ENCODE peak calls at places on chromosomes 12 and 14, in four cellular contexts. One of them, this sample, is unnamed.

GRCh38 chr12:45638386-45638785 is 91.1 kb upstream of the ARID2 start:
- DNase-seq in Peyer's patch: no peak
- DNase-seq in heart right ventricle: no peak
- DNase-seq in fibroblast of mammary gland: no peak
- DNase-seq in this sample: no peak

GRCh38 chr12:96424601-96425000 is 24.4 kb upstream of the CDK17 start:
- DNase-seq in Peyer's patch: no peak
- DNase-seq in fibroblast of mammary gland: no peak
- DNase-seq in heart right ventricle: no peak
- DNase-seq in this sample: no peak

GRCh38 chr14:63273717-63274673 is 44.7 kb downstream of the GPHB5 start:
- DNase-seq in Peyer's patch: no peak
- DNase-seq in fibroblast of mammary gland: peak
- DNase-seq in heart right ventricle: no peak
- DNase-seq in this sample: no peak

GRCh38 chr12:15151141-15152091 is 69.8 kb downstream of the RERG start:
- DNase-seq in Peyer's patch: no peak
- DNase-seq in fibroblast of mammary gland: peak
- DNase-seq in heart right ventricle: no peak
- DNase-seq in this sample: peak

GRCh38 chr12:21941522-21942376 is 523 bp upstream of the ABCC9 start:
- DNase-seq in fibroblast of mammary gland: peak
- DNase-seq in Peyer's patch: no peak
- DNase-seq in heart right ventricle: peak
- DNase-seq in this sample: no peak

GRCh38 chr14:71620401-71620800 is 311.8 kb upstream of the RGS6 start:
- DNase-seq in heart right ventricle: no peak
- DNase-seq in Peyer's patch: no peak
- DNase-seq in fibroblast of mammary gland: peak
- DNase-seq in this sample: no peak

GRCh38 chr12:22121224-22121623 is 75.2 kb downstream of the CMAS start:
- DNase-seq in heart right ventricle: no peak
- DNase-seq in Peyer's patch: no peak
- DNase-seq in fibroblast of mammary gland: no peak
- DNase-seq in this sample: peak

GRCh38 chr14:20719777-20720176 is 25.9 kb upstream of the EDDM3A start:
- DNase-seq in Peyer's patch: no peak
- DNase-seq in fibroblast of mammary gland: no peak
- DNase-seq in heart right ventricle: no peak
- DNase-seq in this sample: peak

GRCh38 chr12:44053550-44054243 is 217.8 kb downstream of the TMEM117 start:
- DNase-seq in Peyer's patch: no peak
- DNase-seq in heart right ventricle: no peak
- DNase-seq in fibroblast of mammary gland: peak
- DNase-seq in this sample: no peak

GRCh38 chr14:31934767-31935266 is 142.3 kb upstream of the ARHGAP5 start:
- DNase-seq in Peyer's patch: no peak
- DNase-seq in fibroblast of mammary gland: peak
- DNase-seq in heart right ventricle: no peak
- DNase-seq in this sample: peak

GRCh38 chr12:2682301-2683282 is 112.2 kb upstream of the FKBP4 start:
- DNase-seq in fibroblast of mammary gland: peak
- DNase-seq in Peyer's patch: no peak
- DNase-seq in heart right ventricle: no peak
- DNase-seq in this sample: peak

GRCh38 chr12:6824962-6825381 is 3.2 kb upstream of the P3H3 start:
- DNase-seq in heart right ventricle: no peak
- DNase-seq in Peyer's patch: no peak
- DNase-seq in fibroblast of mammary gland: peak
- DNase-seq in this sample: no peak

GRCh38 chr14:74593241-74593985 is 18.6 kb downstream of the LTBP2 start:
- DNase-seq in fibroblast of mammary gland: peak
- DNase-seq in Peyer's patch: no peak
- DNase-seq in heart right ventricle: no peak
- DNase-seq in this sample: no peak

GRCh38 chr12:91774471-91774921 is 371.1 kb downstream of the BTG1 start:
- DNase-seq in Peyer's patch: no peak
- DNase-seq in fibroblast of mammary gland: peak
- DNase-seq in heart right ventricle: no peak
- DNase-seq in this sample: no peak

GRCh38 chr14:89911018-89911919 is 43.3 kb downstream of the EFCAB11 start:
- DNase-seq in heart right ventricle: no peak
- DNase-seq in fibroblast of mammary gland: peak
- DNase-seq in Peyer's patch: no peak
- DNase-seq in this sample: peak

GRCh38 chr12:90954921-90955320 is at the start of gene CCER1:
- DNase-seq in fibroblast of mammary gland: no peak
- DNase-seq in Peyer's patch: no peak
- DNase-seq in heart right ventricle: no peak
- DNase-seq in this sample: no peak

GRCh38 chr12:26841085-26841484 is 8.1 kb upstream of the ITPR2 start:
- DNase-seq in Peyer's patch: no peak
- DNase-seq in heart right ventricle: no peak
- DNase-seq in fibroblast of mammary gland: no peak
- DNase-seq in this sample: no peak

GRCh38 chr12:55724226-55724939 is 4.2 kb downstream of the RDH5 start:
- DNase-seq in Peyer's patch: peak
- DNase-seq in heart right ventricle: peak
- DNase-seq in fibroblast of mammary gland: peak
- DNase-seq in this sample: peak

GRCh38 chr14:44963775-44964380 is 1.9 kb downstream of the TOGARAM1 start:
- DNase-seq in Peyer's patch: no peak
- DNase-seq in fibroblast of mammary gland: peak
- DNase-seq in heart right ventricle: no peak
- DNase-seq in this sample: no peak

GRCh38 chr14:96754845-96755184 is 42.4 kb upstream of the VRK1 start:
- DNase-seq in Peyer's patch: no peak
- DNase-seq in heart right ventricle: no peak
- DNase-seq in fibroblast of mammary gland: peak
- DNase-seq in this sample: no peak

GRCh38 chr12:67650127-67650495 is 1.6 kb downstream of the DYRK2 start:
- DNase-seq in heart right ventricle: peak
- DNase-seq in Peyer's patch: no peak
- DNase-seq in fibroblast of mammary gland: peak
- DNase-seq in this sample: peak

GRCh38 chr14:96997996-96998395 is 200.8 kb downstream of the VRK1 start:
- DNase-seq in heart right ventricle: no peak
- DNase-seq in Peyer's patch: no peak
- DNase-seq in fibroblast of mammary gland: no peak
- DNase-seq in this sample: no peak

GRCh38 chr12:97875064-97875463 is 412.5 kb downstream of the RMST start:
- DNase-seq in Peyer's patch: no peak
- DNase-seq in heart right ventricle: no peak
- DNase-seq in fibroblast of mammary gland: no peak
- DNase-seq in this sample: no peak

GRCh38 chr14:20866963-20867362 is 24.2 kb upstream of the RNASE3 start:
- DNase-seq in Peyer's patch: no peak
- DNase-seq in fibroblast of mammary gland: peak
- DNase-seq in heart right ventricle: no peak
- DNase-seq in this sample: peak

GRCh38 chr12:112184056-112184887 is 58.9 kb downstream of the TRAFD1 start:
- DNase-seq in fibroblast of mammary gland: no peak
- DNase-seq in heart right ventricle: no peak
- DNase-seq in Peyer's patch: no peak
- DNase-seq in this sample: no peak

GRCh38 chr14:29993148-29993547 is 65.5 kb upstream of the PRKD1 start:
- DNase-seq in fibroblast of mammary gland: no peak
- DNase-seq in Peyer's patch: no peak
- DNase-seq in heart right ventricle: no peak
- DNase-seq in this sample: peak

GRCh38 chr14:65255583-65256443 is 153.5 kb upstream of the MAX start:
- DNase-seq in heart right ventricle: no peak
- DNase-seq in Peyer's patch: no peak
- DNase-seq in fibroblast of mammary gland: no peak
- DNase-seq in this sample: peak

GRCh38 chr12:94641283-94641682 is 9.1 kb downstream of the TMCC3 start:
- DNase-seq in Peyer's patch: no peak
- DNase-seq in heart right ventricle: no peak
- DNase-seq in fibroblast of mammary gland: no peak
- DNase-seq in this sample: no peak

GRCh38 chr12:49750027-49750977 is 8.9 kb downstream of the TMBIM6 start:
- DNase-seq in heart right ventricle: no peak
- DNase-seq in Peyer's patch: no peak
- DNase-seq in fibroblast of mammary gland: peak
- DNase-seq in this sample: no peak

GRCh38 chr12:6452245-6452731 is 446 bp downstream of the TAPBPL start:
- DNase-seq in heart right ventricle: no peak
- DNase-seq in Peyer's patch: peak
- DNase-seq in fibroblast of mammary gland: no peak
- DNase-seq in this sample: peak

GRCh38 chr12:109716512-109717389 is 3.1 kb downstream of the FAM222A start:
- DNase-seq in heart right ventricle: peak
- DNase-seq in Peyer's patch: no peak
- DNase-seq in fibroblast of mammary gland: no peak
- DNase-seq in this sample: no peak

GRCh38 chr14:89214221-89214965 is 202.6 kb downstream of the FOXN3 start:
- DNase-seq in heart right ventricle: peak
- DNase-seq in fibroblast of mammary gland: no peak
- DNase-seq in Peyer's patch: no peak
- DNase-seq in this sample: peak

GRCh38 chr12:82176016-82176415 is 182.2 kb downstream of the CCDC59 start:
- DNase-seq in fibroblast of mammary gland: no peak
- DNase-seq in heart right ventricle: no peak
- DNase-seq in Peyer's patch: no peak
- DNase-seq in this sample: no peak

GRCh38 chr14:99393059-99393655 is 87.5 kb downstream of the SETD3 start:
- DNase-seq in fibroblast of mammary gland: peak
- DNase-seq in heart right ventricle: peak
- DNase-seq in Peyer's patch: no peak
- DNase-seq in this sample: peak

GRCh38 chr12:71958457-71958856 is 19.8 kb downstream of the TPH2 start:
- DNase-seq in fibroblast of mammary gland: no peak
- DNase-seq in heart right ventricle: no peak
- DNase-seq in Peyer's patch: no peak
- DNase-seq in this sample: no peak

GRCh38 chr14:68191567-68192321 is 372.2 kb downstream of the RAD51B start:
- DNase-seq in Peyer's patch: no peak
- DNase-seq in heart right ventricle: no peak
- DNase-seq in fibroblast of mammary gland: peak
- DNase-seq in this sample: peak

GRCh38 chr12:88298014-88298682 is 156.0 kb downstream of the TMTC3 start:
- DNase-seq in Peyer's patch: no peak
- DNase-seq in heart right ventricle: no peak
- DNase-seq in fibroblast of mammary gland: peak
- DNase-seq in this sample: no peak

GRCh38 chr14:32087173-32087861 is 10.2 kb downstream of the ARHGAP5 start:
- DNase-seq in fibroblast of mammary gland: peak
- DNase-seq in heart right ventricle: no peak
- DNase-seq in Peyer's patch: no peak
- DNase-seq in this sample: no peak

GRCh38 chr12:11657511-11657910 is 8.0 kb downstream of the ETV6 start:
- DNase-seq in Peyer's patch: no peak
- DNase-seq in fibroblast of mammary gland: no peak
- DNase-seq in heart right ventricle: no peak
- DNase-seq in this sample: no peak

GRCh38 chr14:59585891-59586554 is 9.4 kb upstream of the CCDC175 start:
- DNase-seq in Peyer's patch: no peak
- DNase-seq in fibroblast of mammary gland: no peak
- DNase-seq in heart right ventricle: no peak
- DNase-seq in this sample: no peak

GRCh38 chr12:990649-991349 is at the start of gene ERC1:
- DNase-seq in heart right ventricle: peak
- DNase-seq in Peyer's patch: peak
- DNase-seq in fibroblast of mammary gland: peak
- DNase-seq in this sample: peak
- TF ChIP-seq CTCF in heart right ventricle: peak
- TF ChIP-seq CTCF in Peyer's patch: no peak
- TF ChIP-seq CTCF in fibroblast of mammary gland: no peak
- TF ChIP-seq CTCF in this sample: no peak

DNA sequence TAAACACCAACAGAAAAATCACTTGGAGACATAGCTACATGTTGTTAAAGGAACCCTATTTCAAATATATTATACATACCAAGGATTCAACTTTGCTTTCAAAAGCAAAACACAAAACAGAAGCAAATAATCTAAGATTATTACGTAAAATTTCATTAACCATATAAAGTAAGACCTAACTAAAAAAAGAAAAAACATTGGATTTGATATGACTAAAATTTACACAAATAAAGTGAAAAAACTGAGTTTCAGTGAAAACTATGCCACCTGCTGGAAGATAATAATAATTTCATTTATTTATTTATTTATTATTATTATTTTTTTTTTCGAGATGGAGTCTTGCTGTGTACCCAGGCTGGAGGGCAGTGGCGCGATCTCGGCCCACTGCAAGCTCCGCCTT is 45.2 kb downstream of the WDHD1 start:
- DNase-seq in fibroblast of mammary gland: peak
- DNase-seq in heart right ventricle: no peak
- DNase-seq in Peyer's patch: no peak
- DNase-seq in this sample: no peak
- TF ChIP-seq CTCF in fibroblast of mammary gland: peak
- TF ChIP-seq CTCF in heart right ventricle: peak
- TF ChIP-seq CTCF in Peyer's patch: no peak
- TF ChIP-seq CTCF in this sample: no peak

GRCh38 chr14:100709956-100710284 is 16.8 kb upstream of the DLK1 start:
- DNase-seq in heart right ventricle: no peak
- DNase-seq in Peyer's patch: no peak
- DNase-seq in fibroblast of mammary gland: no peak
- DNase-seq in this sample: no peak
- TF ChIP-seq CTCF in heart right ventricle: peak
- TF ChIP-seq CTCF in Peyer's patch: no peak
- TF ChIP-seq CTCF in fibroblast of mammary gland: no peak
- TF ChIP-seq CTCF in this sample: peak

DNA sequence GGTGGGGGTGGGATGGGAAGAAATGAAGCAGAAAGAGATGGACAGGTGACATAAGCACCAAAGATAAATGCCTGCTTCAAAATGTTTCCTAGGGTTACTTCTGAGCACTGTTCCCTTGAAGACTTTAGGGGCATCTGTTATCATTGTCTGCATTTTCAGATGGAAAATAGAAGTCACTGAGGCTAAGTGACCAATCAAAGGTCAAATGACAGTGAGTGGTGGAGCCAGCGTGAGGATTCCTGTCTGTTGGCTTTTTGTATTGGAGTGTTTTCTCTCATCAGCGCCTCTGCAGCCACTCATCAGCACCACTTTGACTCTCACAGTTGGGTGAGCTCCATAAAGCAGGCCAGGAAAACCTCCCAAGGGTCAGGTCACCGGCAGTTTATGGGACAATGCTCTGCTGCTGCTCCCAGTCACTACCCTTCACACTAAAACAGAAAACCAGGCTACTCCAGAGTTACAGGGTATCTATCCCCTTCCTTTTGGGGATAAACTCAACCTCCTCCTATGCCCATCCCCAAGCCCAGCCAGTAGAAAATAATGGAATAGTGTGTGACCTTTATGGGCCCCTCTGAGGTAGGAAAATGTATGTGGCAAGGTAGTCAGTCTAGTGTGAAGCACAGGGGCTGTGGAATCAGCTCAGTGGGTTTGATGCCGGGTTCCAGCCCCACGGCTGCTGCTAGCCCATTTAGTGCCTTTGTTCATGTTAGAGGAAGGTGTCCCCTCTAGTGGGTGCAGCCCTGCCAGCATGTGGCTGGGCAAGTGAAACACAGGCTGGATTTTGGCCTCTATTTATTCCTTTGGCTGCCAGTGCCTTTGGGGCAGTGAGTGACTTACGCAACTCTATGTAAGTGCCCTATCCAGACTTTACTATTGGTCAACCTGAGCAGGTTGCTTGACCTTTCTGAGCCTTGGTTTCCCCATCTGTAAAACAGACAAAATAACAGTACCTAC is 133.7 kb upstream of the CPM start:
- DNase-seq in fibroblast of mammary gland: no peak
- DNase-seq in Peyer's patch: no peak
- DNase-seq in heart right ventricle: peak
- DNase-seq in this sample: no peak
- TF ChIP-seq CTCF in fibroblast of mammary gland: no peak
- TF ChIP-seq CTCF in Peyer's patch: no peak
- TF ChIP-seq CTCF in heart right ventricle: no peak
- TF ChIP-seq CTCF in this sample: no peak